ENCODE peak calls at places on chromosomes 16 and 17, in eight cellular contexts. F, A, W, S, L, V, Z and P are unnamed samples. For H4K20me1, the result is how much of the 10 kb centered on the place peaks cover.

GRCh38 chr16:27245276-27246231 is 23.0 kb downstream of the NSMCE1 start:
- DNase-seq in L (no peak), Z (peak), S (peak), W (no peak), A (peak), F (no peak), V (peak), P (peak)

GRCh38 chr16:67805718-67806427 is 487 bp downstream of the RANBP10 start:
- DNase-seq in F (peak), V (no peak), W (no peak), S (no peak), A (no peak), Z (no peak), L (no peak), P (no peak)

GRCh38 chr16:48194828-48195566 is 39.2 kb upstream of the ABCC12 start:
- DNase-seq in F (no peak), Z (peak), L (peak), V (no peak), S (peak), W (peak), A (peak), P (no peak)

GRCh38 chr17:750431-751037 is 1.5 kb downstream of the GEMIN4 start:
- DNase-seq in A (peak), Z (no peak), S (no peak), L (no peak), F (no peak), W (no peak), V (peak), P (no peak)

GRCh38 chr16:88303890-88304819 is 78.6 kb upstream of the ZNF469 start:
- DNase-seq in A (peak), S (peak), V (peak), Z (peak), W (no peak), F (no peak), L (peak), P (peak)

GRCh38 chr17:81237591-81238489 is 1.0 kb downstream of the TEPSIN start:
- DNase-seq in L (no peak), W (no peak), F (no peak), S (no peak), Z (no peak), V (peak), A (peak), P (no peak)

GRCh38 chr16:46673320-46674013 is 15.5 kb downstream of the VPS35 start:
- DNase-seq in S (peak), A (peak), W (no peak), F (peak), L (peak), V (peak), Z (peak), P (peak)

GRCh38 chr17:67559381-67559966 is 158.3 kb upstream of the NOL11 start:
- DNase-seq in S (no peak), Z (no peak), W (no peak), A (peak), V (no peak), F (peak), L (no peak), P (no peak)

GRCh38 chr17:69502488-69502887 is 88.0 kb downstream of the MAP2K6 start:
- DNase-seq in F (no peak), Z (no peak), S (peak), V (no peak), W (no peak), L (no peak), A (no peak), P (no peak)

GRCh38 chr17:82231562-82232321 is 2.9 kb downstream of the SLC16A3 start:
- DNase-seq in A (peak), Z (no peak), W (no peak), L (no peak), F (peak), S (peak), V (peak), P (peak)

GRCh38 chr16:729768-730665 is 3.1 kb downstream of the HAGHL start:
- DNase-seq in A (no peak), Z (no peak), F (no peak), V (no peak), L (no peak), S (no peak), W (no peak), P (peak)

GRCh38 chr17:61403846-61404701 is 4.4 kb downstream of the TBX2 start:
- DNase-seq in A (no peak), L (no peak), W (no peak), S (peak), V (no peak), Z (no peak), F (peak), P (peak)
- H3K4me3 ChIP-seq in A (no peak), L (no peak), W (no peak), S (peak), V (no peak), Z (peak), F (peak), P (peak)

GRCh38 chr16:69339289-69340094 is at the start of the genes COG8 and NIP7:
- DNase-seq in S (peak), Z (peak), A (peak), W (peak), F (peak), L (peak), V (peak), P (peak)
- H2AFZ ChIP-seq in S (peak), Z (peak), A (peak), W (peak), F (peak), L (peak), V (peak), P (peak)

DNA sequence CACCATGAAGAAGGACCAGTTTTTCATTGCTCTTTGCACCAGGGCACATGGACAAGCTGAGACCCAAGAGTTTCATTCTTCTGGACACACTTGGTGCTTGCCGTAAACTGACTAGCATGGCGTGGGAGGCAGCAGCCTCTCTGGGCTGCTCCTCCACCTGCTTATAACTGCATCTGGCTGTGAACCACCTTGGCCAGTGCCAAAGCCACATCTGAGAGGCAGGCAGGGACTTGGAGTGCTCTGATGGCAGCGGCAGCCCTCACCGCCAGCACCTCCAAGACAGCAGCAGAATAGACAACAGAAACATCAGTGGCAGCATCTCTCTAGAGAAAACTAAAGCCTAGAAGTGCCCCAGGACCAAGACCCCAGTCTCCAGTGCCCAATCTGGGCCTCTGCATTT is 4.7 kb downstream of the KRT37 start:
- DNase-seq in S (no peak), V (no peak), L (peak), Z (no peak), W (no peak), A (no peak), F (no peak), P (no peak)
- H4K20me1 ChIP-seq in S (under half), V (under half), L (under half), Z (under half), W (under half), A (under half), F (under half), P (under half)

GRCh38 chr16:25596194-25596593 is 95.6 kb upstream of the HS3ST4 start:
- DNase-seq in F (no peak), A (no peak), Z (no peak), V (no peak), S (no peak), W (no peak), L (no peak), P (no peak)
- H3K4me3 ChIP-seq in F (no peak), A (no peak), Z (no peak), V (no peak), S (no peak), W (no peak), L (no peak), P (no peak)

GRCh38 chr17:16953841-16954240 is 18.1 kb downstream of the TNFRSF13B start:
- DNase-seq in V (no peak), A (no peak), Z (no peak), L (no peak), S (no peak), F (no peak), W (no peak), P (no peak)
- H2AFZ ChIP-seq in V (no peak), A (no peak), Z (no peak), L (no peak), S (no peak), F (no peak), W (no peak), P (no peak)

DNA sequence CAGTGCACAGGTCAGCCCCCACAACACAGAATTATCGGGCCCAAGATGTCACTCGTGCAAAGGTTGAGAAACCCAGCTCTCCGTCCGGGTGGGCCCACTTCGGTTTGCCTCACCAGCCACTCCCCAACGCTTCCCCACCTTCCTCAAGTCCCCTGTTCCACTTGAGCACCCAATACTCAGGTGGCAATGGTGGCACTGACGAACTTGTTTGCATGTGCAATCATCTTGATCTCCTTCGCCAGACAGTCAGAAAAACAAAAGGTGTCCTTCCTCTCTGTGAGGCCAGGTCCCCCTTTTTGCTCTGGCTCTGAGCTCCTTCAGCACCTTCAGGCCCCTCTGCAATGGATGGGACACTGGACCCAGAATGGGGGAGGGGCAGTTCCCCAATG is 3.7 kb downstream of the GGA2 start:
- DNase-seq in A (no peak), L (no peak), Z (no peak), S (no peak), F (no peak), V (no peak), W (no peak), P (no peak)
- H4K20me1 ChIP-seq in A (under half), L (under half), Z (half or more), S (under half), F (half or more), V (under half), W (under half), P (half or more)

DNA sequence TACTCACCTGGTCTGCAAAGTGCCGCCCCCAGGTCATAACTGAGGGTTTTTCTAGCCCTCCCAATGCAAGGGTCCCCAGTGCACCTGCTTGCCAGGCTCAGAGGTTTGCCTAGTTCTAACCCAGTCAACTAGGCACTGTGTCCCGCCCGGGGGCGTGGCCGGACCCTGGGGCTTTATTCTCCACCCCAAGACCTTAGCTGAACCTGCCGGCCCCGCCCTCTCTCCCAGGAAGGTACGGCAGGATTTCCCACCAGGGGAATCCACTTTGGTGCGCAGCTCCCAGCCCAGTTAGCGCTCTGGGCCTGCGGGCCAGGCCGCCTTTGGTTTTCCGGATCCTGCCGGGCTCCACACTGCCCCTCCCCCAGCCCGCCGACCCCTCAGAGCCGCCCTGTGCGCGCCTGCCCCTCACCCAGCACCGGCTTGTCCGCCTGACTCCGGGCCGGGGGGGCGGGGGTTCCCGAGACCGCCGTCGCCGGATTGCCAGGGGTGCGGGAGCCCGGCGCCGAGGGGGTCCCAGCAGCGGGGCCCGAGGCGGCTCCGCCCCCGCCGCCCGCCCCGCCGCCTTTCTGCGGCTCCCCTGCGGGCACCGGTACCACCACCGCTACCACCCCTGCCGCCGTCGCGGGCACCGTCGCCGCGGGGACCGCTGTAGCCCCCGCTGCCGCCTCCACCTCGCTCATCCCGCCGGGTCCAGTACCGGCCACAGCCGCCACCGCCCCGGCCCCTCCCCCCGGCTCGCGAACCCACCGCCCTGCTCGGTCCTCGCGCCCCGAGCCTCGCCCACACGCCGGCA is 422 bp downstream of the YBX2 start:
- DNase-seq in L (no peak), W (no peak), V (no peak), A (no peak), Z (no peak), S (no peak), F (peak), P (peak)
- H3K4me3 ChIP-seq in L (no peak), W (no peak), V (peak), A (no peak), Z (no peak), S (no peak), F (peak), P (no peak)

GRCh38 chr17:17041018-17041521 is 1.2 kb upstream of the MPRIP start:
- DNase-seq in F (no peak), Z (no peak), A (peak), S (no peak), L (peak), W (no peak), V (peak), P (peak)
- H2AFZ ChIP-seq in F (no peak), Z (no peak), A (peak), S (peak), L (peak), W (no peak), V (peak), P (peak)

GRCh38 chr17:50148226-50149098 is 2.0 kb downstream of the PPP1R9B start:
- DNase-seq in A (peak), L (peak), V (peak), F (peak), W (no peak), S (no peak), Z (no peak), P (peak)
- H4K20me1 ChIP-seq in A (under half), L (under half), V (under half), F (under half), W (under half), S (under half), Z (half or more), P (half or more)